ENCODE peak calls at places on chromosomes 12 and 14, in six cellular contexts. T is stimulated activated CD4-positive, alpha-beta T cell treated with anti-CD3 and anti-CD28 coated beads, Interleukin-15, amount 100 ng/mL, for 24 hours; R is DMS79 treated with DMSO at 0.1 percent for 48 hours; Y is fibroblast of the conjunctiva; K is activated T-cell treated with anti-CD3 and anti-CD28 coated beads for 1 hour; U is CD8-positive, alpha-beta memory T cell. M is an unnamed sample.

GRCh38 chr12:57739387-57739786 is 845 bp upstream of the AGAP2 start:
- DNase-seq in T (no peak), R (peak; percentile 26), Y (no peak), K (no peak), U (no peak), M (no peak)

GRCh38 chr12:109134186-109134917 is 18.0 kb downstream of the ACACB start:
- DNase-seq in T (no peak), R (no peak), Y (peak; percentile 84), K (no peak), U (no peak), M (peak; percentile 53)

GRCh38 chr12:116495260-116495659 is 63.9 kb upstream of the MAP1LC3B2 start:
- DNase-seq in T (no peak), R (no peak), Y (no peak), K (no peak), U (no peak), M (no peak)

GRCh38 chr14:102953100-102953499 is 30.6 kb downstream of the AMN start:
- DNase-seq in T (no peak), R (no peak), Y (no peak), K (no peak), U (no peak), M (no peak)

GRCh38 chr14:105144666-105145380 is 23.8 kb downstream of the JAG2 start:
- DNase-seq in T (no peak), R (no peak), Y (no peak), K (no peak), U (peak; percentile 49), M (no peak)

GRCh38 chr12:50240096-50240791 is 43.1 kb downstream of the LIMA1 start:
- DNase-seq in T (no peak), R (no peak), Y (no peak), K (no peak), U (no peak), M (no peak)

GRCh38 chr12:124109760-124110159 is 136.7 kb downstream of the ZNF664 start:
- DNase-seq in T (peak; percentile 20), R (no peak), Y (no peak), K (no peak), U (no peak), M (peak; percentile 52)

GRCh38 chr12:25648460-25648859 is 95.4 kb upstream of the LMNTD1 start:
- DNase-seq in T (no peak), R (no peak), Y (peak; percentile 81), K (no peak), U (no peak), M (no peak)

GRCh38 chr12:122610911-122611310 is 83.9 kb downstream of the KNTC1 start:
- DNase-seq in T (no peak), R (no peak), Y (no peak), K (no peak), U (no peak), M (no peak)

GRCh38 chr12:122080149-122081107 is 1.9 kb downstream of the MLXIP start:
- DNase-seq in T (peak; percentile 47), R (peak; percentile 53), Y (peak; percentile 87), K (no peak), U (peak; percentile 13), M (no peak)

GRCh38 chr12:65696227-65696626 is 128.1 kb upstream of the HMGA2 start:
- DNase-seq in T (no peak), R (no peak), Y (no peak), K (no peak), U (no peak), M (no peak)

GRCh38 chr12:111841236-111841749 is 735 bp upstream of the MAPKAPK5 start:
- DNase-seq in T (no peak), R (no peak), Y (no peak), K (no peak), U (no peak), M (no peak)

GRCh38 chr12:116402163-116402939 is 124.9 kb upstream of the MED13L start:
- DNase-seq in T (no peak), R (no peak), Y (no peak), K (no peak), U (no peak), M (no peak)

GRCh38 chr12:121223947-121224285 is 14.0 kb downstream of the P2RX4 start:
- DNase-seq in T (no peak), R (no peak), Y (no peak), K (no peak), U (no peak), M (no peak)

M was measured in HuH-7.